ENCODE peak calls at places on chromosomes 2 and 18, in six cellular contexts. One of them, this sample, is unnamed.

GRCh38 chr2:55168221-55169154 is 63.6 kb downstream of the CLHC1 start:
- DNase-seq in DND-41: peak; percentile 58
- DNase-seq in A172: peak; percentile 77
- DNase-seq in NCI-H510A: no peak
- DNase-seq in foreskin keratinocyte: peak; percentile 57
- DNase-seq in stimulated activated CD8-positive, alpha-beta memory T cell treated with anti-CD3 and anti-CD28 coated beads, Interleukin-12 subunit alpha, Interleukin-12 subunit beta, amount 100 ng/mL, for 1 hour: peak; percentile 16
- DNase-seq in this sample: peak; percentile 84

GRCh38 chr2:127326289-127326945 is 32.5 kb upstream of the ERCC3 start:
- DNase-seq in DND-41: no peak
- DNase-seq in A172: no peak
- DNase-seq in NCI-H510A: no peak
- DNase-seq in foreskin keratinocyte: no peak
- DNase-seq in stimulated activated CD8-positive, alpha-beta memory T cell treated with anti-CD3 and anti-CD28 coated beads, Interleukin-12 subunit alpha, Interleukin-12 subunit beta, amount 100 ng/mL, for 1 hour: no peak
- DNase-seq in this sample: no peak

GRCh38 chr2:134099273-134099672 is 154.6 kb upstream of the MGAT5 start:
- DNase-seq in DND-41: no peak
- DNase-seq in A172: no peak
- DNase-seq in NCI-H510A: no peak
- DNase-seq in foreskin keratinocyte: no peak
- DNase-seq in stimulated activated CD8-positive, alpha-beta memory T cell treated with anti-CD3 and anti-CD28 coated beads, Interleukin-12 subunit alpha, Interleukin-12 subunit beta, amount 100 ng/mL, for 1 hour: no peak
- DNase-seq in this sample: no peak

GRCh38 chr18:49011291-49011746 is 60.6 kb upstream of the SMAD7 start:
- DNase-seq in DND-41: no peak
- DNase-seq in A172: no peak
- DNase-seq in NCI-H510A: no peak
- DNase-seq in foreskin keratinocyte: no peak
- DNase-seq in stimulated activated CD8-positive, alpha-beta memory T cell treated with anti-CD3 and anti-CD28 coated beads, Interleukin-12 subunit alpha, Interleukin-12 subunit beta, amount 100 ng/mL, for 1 hour: no peak
- DNase-seq in this sample: no peak

GRCh38 chr2:108217211-108217610 is 22.6 kb upstream of the SULT1C3 start:
- DNase-seq in DND-41: no peak
- DNase-seq in A172: no peak
- DNase-seq in NCI-H510A: no peak
- DNase-seq in foreskin keratinocyte: no peak
- DNase-seq in stimulated activated CD8-positive, alpha-beta memory T cell treated with anti-CD3 and anti-CD28 coated beads, Interleukin-12 subunit alpha, Interleukin-12 subunit beta, amount 100 ng/mL, for 1 hour: no peak
- DNase-seq in this sample: peak; percentile 13

GRCh38 chr2:207474871-207475485 is 54.8 kb upstream of the CREB1 start:
- DNase-seq in DND-41: peak; percentile 23
- DNase-seq in A172: peak; percentile 41
- DNase-seq in NCI-H510A: no peak
- DNase-seq in foreskin keratinocyte: peak; percentile 48
- DNase-seq in stimulated activated CD8-positive, alpha-beta memory T cell treated with anti-CD3 and anti-CD28 coated beads, Interleukin-12 subunit alpha, Interleukin-12 subunit beta, amount 100 ng/mL, for 1 hour: peak; percentile 41
- DNase-seq in this sample: peak; percentile 68

GRCh38 chr2:67825476-67825875 is 237.3 kb downstream of the C1D start:
- DNase-seq in DND-41: no peak
- DNase-seq in A172: peak; percentile 83
- DNase-seq in NCI-H510A: no peak
- DNase-seq in foreskin keratinocyte: peak; percentile 55
- DNase-seq in stimulated activated CD8-positive, alpha-beta memory T cell treated with anti-CD3 and anti-CD28 coated beads, Interleukin-12 subunit alpha, Interleukin-12 subunit beta, amount 100 ng/mL, for 1 hour: no peak
- DNase-seq in this sample: peak; percentile 64

GRCh38 chr2:102271844-102272243 is 39.5 kb upstream of the IL1RL1 start:
- DNase-seq in DND-41: no peak
- DNase-seq in A172: no peak
- DNase-seq in NCI-H510A: no peak
- DNase-seq in foreskin keratinocyte: no peak
- DNase-seq in stimulated activated CD8-positive, alpha-beta memory T cell treated with anti-CD3 and anti-CD28 coated beads, Interleukin-12 subunit alpha, Interleukin-12 subunit beta, amount 100 ng/mL, for 1 hour: no peak
- DNase-seq in this sample: no peak

GRCh38 chr2:29995241-29995640 is 73.9 kb upstream of the ALK start:
- DNase-seq in DND-41: no peak
- DNase-seq in A172: no peak
- DNase-seq in NCI-H510A: no peak
- DNase-seq in foreskin keratinocyte: no peak
- DNase-seq in stimulated activated CD8-positive, alpha-beta memory T cell treated with anti-CD3 and anti-CD28 coated beads, Interleukin-12 subunit alpha, Interleukin-12 subunit beta, amount 100 ng/mL, for 1 hour: no peak
- DNase-seq in this sample: no peak

GRCh38 chr18:75809392-75809791 is 381.9 kb upstream of the SMIM21 start:
- DNase-seq in DND-41: no peak
- DNase-seq in A172: no peak
- DNase-seq in NCI-H510A: no peak
- DNase-seq in foreskin keratinocyte: no peak
- DNase-seq in stimulated activated CD8-positive, alpha-beta memory T cell treated with anti-CD3 and anti-CD28 coated beads, Interleukin-12 subunit alpha, Interleukin-12 subunit beta, amount 100 ng/mL, for 1 hour: no peak
- DNase-seq in this sample: no peak

This sample was measured in EH.